ENCODE peak calls at places on chromosomes 13 and 19, in four cellular contexts. W is K562, T is GM12878, V is HepG2. Y is an unnamed sample.

GRCh38 chr13:94196426-94196825 is 283.1 kb downstream of the DCT start:
- DNase-seq in V (no peak), W (no peak), T (no peak), Y (no peak)

GRCh38 chr19:39705578-39706188 is 1.4 kb downstream of the LGALS14 start:
- DNase-seq in V (no peak), T (no peak), W (no peak), Y (no peak)

GRCh38 chr19:2350656-2351055 is 9.4 kb upstream of the TMPRSS9 start:
- DNase-seq in V (no peak), W (no peak), T (no peak), Y (no peak)

GRCh38 chr19:11856568-11857264 is 8.2 kb downstream of the ZNF439 start:
- DNase-seq in V (no peak), T (no peak), W (no peak), Y (no peak)

GRCh38 chr13:40109324-40109958 is 454.0 kb downstream of the COG6 start:
- DNase-seq in W (no peak), T (no peak), V (no peak), Y (no peak)

GRCh38 chr19:34254552-34255432 is at the start of gene GARRE1:
- DNase-seq in T (no peak), V (no peak), W (peak), Y (peak)

GRCh38 chr13:27923794-27924528 is 4.2 kb downstream of the PDX1 start:
- DNase-seq in W (no peak), V (no peak), T (no peak), Y (no peak)

GRCh38 chr13:99028890-99029289 is 51.0 kb upstream of the DOCK9 start:
- DNase-seq in T (no peak), W (peak), V (no peak), Y (no peak)

GRCh38 chr19:3233831-3234230 is 9.4 kb downstream of the CELF5 start:
- DNase-seq in W (no peak), V (no peak), T (no peak), Y (no peak)

GRCh38 chr13:40206241-40207109 is 460.0 kb downstream of the FOXO1 start:
- DNase-seq in V (no peak), T (peak), W (no peak), Y (no peak)

GRCh38 chr13:78137404-78138142 is 218.9 kb upstream of the EDNRB start:
- DNase-seq in T (peak), V (peak), W (peak), Y (peak)

GRCh38 chr13:28147489-28147888 is 9.1 kb downstream of the PAN3 start:
- DNase-seq in W (no peak), V (no peak), T (no peak), Y (no peak)

GRCh38 chr13:53121879-53122278 is 93.3 kb downstream of the OLFM4 start:
- DNase-seq in T (no peak), V (no peak), W (no peak), Y (no peak)

GRCh38 chr19:16398530-16399241 is 73.1 kb downstream of the EPS15L1 start:
- DNase-seq in T (no peak), V (no peak), W (no peak), Y (no peak)

GRCh38 chr13:76723551-76724232 is 162.5 kb downstream of the KCTD12 start:
- DNase-seq in T (no peak), V (no peak), W (no peak), Y (no peak)
- TF ChIP-seq TARDBP in T (no peak), V (no peak), W (no peak), Y (no peak)

GRCh38 chr19:1221904-1222255 is 15.9 kb downstream of the CBARP start:
- DNase-seq in V (no peak), W (no peak), T (no peak), Y (no peak)

GRCh38 chr19:1222394-1222793 is 15.4 kb downstream of the CBARP start:
- DNase-seq in V (no peak), T (no peak), W (no peak), Y (no peak)

GRCh38 chr19:1224047-1224825 is 13.6 kb downstream of the CBARP start:
- DNase-seq in T (no peak), V (no peak), W (no peak), Y (no peak)

GRCh38 chr19:1224847-1225246 is 13.0 kb downstream of the CBARP start:
- DNase-seq in V (no peak), T (no peak), W (no peak), Y (no peak)

DNA sequence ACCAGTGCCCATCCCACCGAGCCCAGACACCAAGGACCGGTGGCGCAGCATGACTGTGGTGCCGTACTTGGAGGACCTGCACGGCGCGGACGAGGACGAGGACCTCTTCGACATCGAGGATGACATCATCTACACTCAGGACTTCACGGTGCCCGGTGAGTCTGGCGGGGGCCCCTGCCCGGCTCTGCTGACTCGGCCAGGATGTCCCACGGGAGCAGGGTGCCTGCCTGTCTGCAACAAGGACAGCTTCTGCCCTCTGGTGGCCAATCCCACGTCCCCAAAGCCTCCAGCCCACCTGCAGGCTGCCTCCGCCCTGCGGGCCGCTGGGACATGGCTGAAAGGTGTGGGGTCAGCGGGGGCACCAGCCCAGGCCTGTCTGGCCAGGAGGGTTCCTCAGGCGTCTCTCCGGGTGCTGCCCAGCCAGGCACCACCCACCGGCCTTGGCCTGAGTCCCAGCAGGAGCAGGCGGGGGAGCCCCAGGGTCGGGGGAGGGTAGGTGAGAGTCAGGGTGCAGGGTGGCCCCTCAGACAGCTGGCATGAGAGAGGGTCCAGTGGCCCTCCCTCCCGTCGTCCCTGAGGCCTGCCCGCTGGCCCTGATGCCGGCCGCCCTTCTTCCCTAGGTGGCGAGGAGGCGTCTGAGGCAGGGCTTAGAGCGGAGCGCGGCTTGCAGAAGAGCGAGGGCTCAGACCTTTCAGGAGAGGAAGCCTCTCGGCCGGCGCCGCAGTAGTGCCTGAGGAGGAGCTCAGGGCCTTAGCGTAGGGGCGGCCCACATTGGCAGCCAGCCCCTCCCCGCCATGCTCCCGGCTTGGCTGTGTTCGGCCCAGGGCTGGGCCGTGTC is 14.6 kb downstream of the CBARP start:
- DNase-seq in W (peak), T (no peak), V (no peak), Y (peak)
- TF ChIP-seq SP1 in W (no peak), T (no peak), V (no peak), Y (no peak)

GRCh38 chr19:18951721-18952281 is 10.8 kb upstream of the HOMER3 start:
- DNase-seq in W (no peak), V (no peak), T (no peak), Y (no peak)
- TF ChIP-seq TARDBP in W (no peak), V (no peak), T (no peak), Y (no peak)

GRCh38 chr13:112968910-112969691 is at the start of gene MCF2L:
- DNase-seq in V (peak), T (no peak), W (peak), Y (peak)

GRCh38 chr13:112968380-112968909 is 569 bp upstream of the MCF2L start:
- DNase-seq in V (no peak), W (no peak), T (no peak), Y (no peak)

GRCh38 chr13:112971288-112971643 is 2.3 kb downstream of the MCF2L start:
- DNase-seq in V (no peak), W (no peak), T (no peak), Y (no peak)

GRCh38 chr13:112970552-112971287 is 1.7 kb downstream of the MCF2L start:
- DNase-seq in V (no peak), W (no peak), T (no peak), Y (no peak)

DNA sequence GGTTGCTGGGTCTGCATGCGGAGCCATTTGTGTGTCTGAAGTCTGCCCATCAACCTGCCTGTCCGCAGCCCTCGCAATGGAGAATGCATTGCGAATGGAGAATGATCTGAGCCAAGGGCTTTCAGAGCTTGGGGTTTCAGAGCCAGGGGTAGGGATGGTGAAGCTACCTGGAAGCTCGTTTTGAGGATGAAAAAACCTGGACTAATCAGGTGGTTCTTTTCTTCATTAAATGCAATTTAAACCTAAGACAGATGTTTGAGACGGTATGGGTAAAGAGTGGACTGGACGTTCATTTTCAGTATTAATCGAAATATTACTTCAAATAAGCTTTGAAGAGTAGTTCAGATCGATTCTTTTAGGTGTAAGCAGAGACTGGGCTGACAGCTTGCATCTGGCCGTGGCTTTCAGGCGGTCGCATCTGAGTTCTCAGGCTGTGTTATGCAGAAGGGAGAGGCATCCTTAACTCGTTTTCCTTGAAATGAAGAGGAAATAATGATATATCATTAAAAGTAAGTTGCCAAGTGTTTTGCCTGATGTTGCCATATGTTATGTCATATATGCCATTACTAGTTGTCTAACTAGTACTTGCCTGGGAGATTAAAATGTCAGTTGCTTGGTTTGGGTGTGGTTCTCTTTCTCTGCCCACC is 801 bp downstream of the MCF2L start:
- DNase-seq in W (no peak), V (no peak), T (no peak), Y (peak)
- TF ChIP-seq SP1 in W (no peak), V (no peak), T (no peak), Y (no peak)

GRCh38 chr19:41599175-41599966 is 23.4 kb downstream of the CEACAM21 start:
- DNase-seq in W (no peak), T (no peak), V (no peak), Y (no peak)
- TF ChIP-seq TARDBP in W (no peak), T (no peak), V (no peak), Y (no peak)

DNA sequence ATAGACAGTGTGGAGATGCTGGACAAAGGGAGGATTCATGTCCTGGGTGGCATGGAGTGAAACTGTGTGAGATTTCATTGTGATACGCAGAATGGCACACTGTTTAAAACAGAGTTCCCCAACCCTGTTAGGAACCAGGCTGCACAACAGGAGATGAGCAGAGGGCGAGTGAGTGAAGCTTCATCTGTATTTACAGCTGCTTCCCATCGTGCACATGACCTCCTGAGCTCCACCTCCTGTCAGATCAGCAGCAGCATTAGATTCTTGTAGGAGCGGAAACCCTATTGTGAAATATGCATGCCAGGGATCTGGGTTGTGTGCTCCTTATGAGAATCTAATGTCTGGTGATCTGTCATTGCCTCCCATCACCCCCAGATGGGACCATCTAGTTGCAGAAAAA is 72.5 kb downstream of the RAP2A start:
- DNase-seq in W (no peak), T (no peak), V (no peak), Y (no peak)
- TF ChIP-seq SP1 in W (no peak), T (no peak), V (no peak), Y (no peak)

GRCh38 chr19:6362351-6362801 is 1.0 kb downstream of the CLPP start:
- DNase-seq in T (no peak), V (no peak), W (no peak), Y (no peak)

GRCh38 chr19:6364353-6364752 is 3.0 kb downstream of the CLPP start:
- DNase-seq in V (no peak), T (no peak), W (no peak), Y (no peak)

GRCh38 chr19:6363429-6363828 is 2.1 kb downstream of the CLPP start:
- DNase-seq in W (no peak), V (no peak), T (no peak), Y (no peak)

GRCh38 chr19:6359942-6360341 is 1.4 kb upstream of the CLPP start:
- DNase-seq in W (no peak), V (no peak), T (no peak), Y (no peak)

DNA sequence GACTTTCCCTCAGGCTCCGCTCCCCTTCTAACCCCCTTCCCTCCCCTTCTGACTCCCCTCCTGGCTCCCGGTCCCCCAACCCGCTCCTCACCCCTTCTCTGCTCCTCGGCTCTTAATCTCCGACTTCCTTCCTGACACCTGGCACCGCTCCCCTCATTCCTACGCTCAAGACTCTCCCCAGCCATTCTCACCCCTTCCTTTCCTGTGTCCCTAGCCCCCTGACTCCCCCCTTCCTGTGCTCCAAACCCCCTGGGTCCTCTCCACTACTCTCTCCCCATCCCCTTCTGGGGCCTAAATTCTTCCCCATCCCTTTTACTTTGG is 653 bp downstream of the CLPP start:
- DNase-seq in V (no peak), W (no peak), T (no peak), Y (no peak)
- TF ChIP-seq TARDBP in V (no peak), W (no peak), T (no peak), Y (no peak)

Y was measured in HEK293T.